ENCODE peak calls at places on chromosomes 4 and X, in eight cellular contexts. O, Y, T, I, W, N, G and U are unnamed samples.

GRCh38 chr4:126405369-126405982 is 1090.7 kb downstream of the FAT4 start:
- DNase-seq in W (peak; percentile 16), N (peak; percentile 46), Y (peak; percentile 52), I (peak; percentile 47), T (peak; percentile 10), O (no peak), G (no peak), U (peak; percentile 7)

GRCh38 chrX:11212741-11213140 is 80.5 kb upstream of the AMELX start:
- DNase-seq in G (no peak), W (no peak), O (no peak), N (no peak), Y (no peak), T (no peak), I (no peak), U (no peak)

GRCh38 chr4:125739760-125740159 is 425.0 kb downstream of the FAT4 start:
- DNase-seq in W (peak; percentile 16), I (no peak), G (no peak), Y (peak; percentile 28), O (no peak), T (peak; percentile 50), N (no peak), U (no peak)

GRCh38 chrX:81779701-81780100 is 577.8 kb downstream of the SH3BGRL start:
- DNase-seq in I (no peak), Y (no peak), O (no peak), G (no peak), T (peak; percentile 0), W (no peak), N (no peak), U (no peak)

GRCh38 chrX:104334971-104335370 is 80.2 kb upstream of the ESX1 start:
- DNase-seq in G (no peak), T (peak; percentile 56), N (no peak), O (no peak), Y (no peak), I (no peak), W (no peak), U (no peak)

GRCh38 chrX:28273751-28274150 is 292.5 kb upstream of the DCAF8L1 start:
- DNase-seq in W (peak; percentile 48), G (no peak), T (no peak), I (no peak), N (no peak), Y (no peak), O (no peak), U (no peak)

GRCh38 chrX:17654116-17654515 is 83.2 kb upstream of the SCML1 start:
- DNase-seq in O (no peak), T (no peak), Y (no peak), N (no peak), I (no peak), G (no peak), W (no peak), U (no peak)

GRCh38 chr4:81207793-81208192 is 7.2 kb downstream of the PRKG2 start:
- DNase-seq in W (no peak), Y (peak; percentile 95), I (no peak), G (no peak), N (peak; percentile 94), O (no peak), T (peak; percentile 59), U (no peak)

GRCh38 chrX:18895157-18895952 is 88.6 kb downstream of the PHKA2 start:
- DNase-seq in O (no peak), I (no peak), G (peak; percentile 61), W (no peak), N (peak; percentile 59), T (no peak), Y (peak; percentile 88), U (no peak)

GRCh38 chr4:118995693-118996391 is 107.2 kb downstream of the SYNPO2 start:
- DNase-seq in T (no peak), O (no peak), I (no peak), G (no peak), Y (no peak), N (no peak), W (no peak), U (no peak)

GRCh38 chr4:92305148-92305877 is 1.5 kb downstream of the GRID2 start:
- DNase-seq in N (peak; percentile 51), I (peak; percentile 94), O (peak; percentile 82), W (peak; percentile 49), Y (peak; percentile 63), T (peak; percentile 49), G (no peak), U (no peak)

GRCh38 chrX:136268051-136269048 is 17.1 kb upstream of the MAP7D3 start:
- DNase-seq in I (peak; percentile 24), Y (peak; percentile 54), T (no peak), N (peak; percentile 50), O (no peak), G (no peak), W (peak; percentile 47), U (peak; percentile 63)

GRCh38 chr4:42425146-42426065 is 28.1 kb downstream of the SHISA3 start:
- DNase-seq in O (no peak), W (no peak), I (peak; percentile 46), Y (no peak), G (no peak), T (no peak), N (no peak), U (no peak)

GRCh38 chr4:168503652-168504362 is 7.0 kb downstream of the PALLD start:
- DNase-seq in N (no peak), O (no peak), W (no peak), I (no peak), G (no peak), Y (no peak), T (no peak), U (no peak)

GRCh38 chr4:152408514-152409327 is 127.2 kb downstream of the FBXW7 start:
- DNase-seq in I (peak; percentile 63), G (peak; percentile 4), Y (peak; percentile 45), N (peak; percentile 64), W (peak; percentile 71), O (peak; percentile 14), T (no peak), U (peak; percentile 44)

GRCh38 chr4:893276-893994 is 38.7 kb downstream of the GAK start:
- DNase-seq in Y (no peak), N (no peak), T (no peak), O (no peak), I (no peak), G (no peak), W (no peak), U (no peak)

GRCh38 chr4:893995-894705 is 38.0 kb downstream of the GAK start:
- DNase-seq in Y (no peak), W (no peak), T (no peak), I (no peak), N (no peak), O (no peak), G (no peak), U (no peak)

GRCh38 chr4:891747-892146 is 40.4 kb downstream of the GAK start:
- DNase-seq in T (no peak), Y (no peak), G (no peak), I (peak; percentile 52), O (no peak), W (no peak), N (peak; percentile 21), U (peak; percentile 38)

GRCh38 chr4:890036-890695 is 42.0 kb downstream of the GAK start:
- DNase-seq in O (no peak), W (no peak), T (no peak), G (no peak), I (no peak), Y (no peak), N (no peak), U (no peak)

DNA sequence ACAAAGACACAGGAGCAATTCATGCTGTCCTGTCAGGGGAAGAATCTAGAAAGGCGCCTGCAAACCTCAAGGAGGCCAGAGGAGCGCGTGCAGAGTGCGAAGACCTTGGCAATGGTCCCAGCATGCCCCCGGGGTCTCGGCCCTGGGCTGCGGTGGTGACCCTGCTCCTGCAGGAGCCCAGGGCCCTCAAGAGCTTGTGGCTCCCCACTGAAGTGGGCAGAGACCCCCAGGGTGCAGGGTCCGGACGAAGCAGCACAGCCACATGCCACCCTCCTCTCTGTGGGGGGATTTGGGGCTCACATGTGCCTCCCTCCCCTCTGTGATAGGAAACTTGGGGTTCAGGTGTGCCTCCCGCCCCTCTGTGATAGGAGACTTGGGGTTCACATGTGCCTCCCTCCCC is 39.3 kb downstream of the GAK start:
- DNase-seq in Y (no peak), I (no peak), N (no peak), T (no peak), O (no peak), G (no peak), W (no peak), U (no peak)
- H3K36me3 ChIP-seq in Y (peaks cover 37% of the 10 kb centered on the region), I (no peaks in the 10 kb centered on the region), N (peaks cover 1% of the 10 kb centered on the region), T (peaks cover 6% of the 10 kb centered on the region), O (peaks cover 26% of the 10 kb centered on the region), G (peaks cover 53% of the 10 kb centered on the region), W (peaks cover 71% of the 10 kb centered on the region), U (peaks cover 54% of the 10 kb centered on the region)

DNA sequence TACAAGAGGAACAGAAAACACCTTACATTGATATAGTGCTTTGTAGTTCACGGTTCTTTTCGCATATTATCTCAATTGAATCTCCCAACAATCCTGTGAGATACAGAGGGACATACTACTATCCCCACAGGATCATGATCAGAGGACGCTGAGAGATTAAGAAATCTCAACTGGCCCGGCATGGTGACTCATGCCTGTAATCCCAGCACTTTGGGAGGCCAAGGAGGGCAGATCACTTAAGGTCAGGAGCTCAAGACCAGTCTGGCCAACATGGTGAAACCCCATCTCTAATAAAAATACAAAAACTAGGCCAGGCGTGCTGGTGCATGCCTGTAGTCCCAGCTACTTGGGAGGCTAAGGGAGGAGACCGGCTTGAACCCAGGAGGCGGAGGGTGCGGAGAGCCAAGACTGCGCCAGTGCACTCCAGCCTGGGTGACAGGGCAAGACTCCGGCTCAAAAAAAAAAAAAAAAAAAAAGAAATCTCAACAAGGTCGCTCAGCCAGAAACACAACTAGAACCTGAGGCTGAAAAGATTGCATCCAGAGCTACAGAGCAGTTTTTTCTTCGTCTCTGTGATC is 7.4 kb downstream of the APOO start:
- DNase-seq in G (no peak), W (peak; percentile 65), O (no peak), N (peak; percentile 39), I (no peak), T (no peak), Y (no peak), U (no peak)
- H2AFZ ChIP-seq in G (no peak overlapping the region), W (no peak overlapping the region), O (no peak overlapping the region), N (no peak overlapping the region), I (no peak overlapping the region), T (no peak overlapping the region), Y (no peak overlapping the region), U (no peak overlapping the region)

GRCh38 chr4:26621366-26621765 is 37.5 kb downstream of the TBC1D19 start:
- DNase-seq in G (no peak), T (no peak), O (no peak), W (no peak), Y (no peak), I (no peak), N (no peak), U (no peak)
- H3K36me3 ChIP-seq in G (no peaks in the 10 kb centered on the region), T (peaks cover 3% of the 10 kb centered on the region), O (peaks cover 1% of the 10 kb centered on the region), W (peaks cover 54% of the 10 kb centered on the region), Y (no peaks in the 10 kb centered on the region), I (no peaks in the 10 kb centered on the region), N (peaks cover 8% of the 10 kb centered on the region), U (peaks cover 13% of the 10 kb centered on the region)

DNA sequence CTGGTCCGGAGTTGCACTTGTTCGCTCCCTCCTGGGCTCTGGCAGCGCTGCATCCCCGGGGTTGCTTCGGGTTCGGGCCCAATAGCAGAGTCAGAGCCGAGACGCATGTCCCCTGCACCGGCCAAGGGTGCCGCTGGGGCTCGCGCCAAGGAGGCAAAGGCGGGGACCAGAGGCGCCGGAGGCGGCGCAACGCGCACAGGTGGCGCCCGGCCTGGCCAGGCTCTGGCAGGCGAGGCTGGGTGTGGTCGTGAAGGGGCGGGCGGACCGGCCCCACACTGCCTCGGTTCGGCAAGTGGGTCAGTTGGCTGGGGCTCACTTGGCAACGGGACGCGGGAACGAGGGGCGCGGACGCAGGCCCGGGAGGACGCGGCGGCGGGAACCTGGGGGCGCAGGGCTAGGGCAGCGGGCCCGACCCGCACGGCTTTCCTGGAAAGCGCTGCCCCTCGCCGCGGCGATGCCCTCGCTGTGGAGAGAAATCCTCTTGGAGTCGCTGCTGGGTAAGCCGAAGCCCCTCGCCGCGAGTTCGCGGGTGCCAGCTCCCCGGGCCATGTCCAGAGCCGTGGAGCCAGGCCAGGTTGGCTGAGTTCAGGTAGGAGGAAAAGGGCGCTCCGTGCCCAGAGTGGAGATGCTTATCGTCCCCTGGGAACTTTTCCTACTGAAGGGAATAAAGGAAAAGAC is at the start of gene CWH43:
- DNase-seq in N (no peak), T (no peak), G (no peak), W (no peak), Y (no peak), I (peak; percentile 49), O (peak; percentile 12), U (no peak)
- H2AFZ ChIP-seq in N (no peak within 1 kb of the TSS), T (peak within 1 kb of the TSS; percentile 47), G (peak within 1 kb of the TSS; percentile 67), W (no peak within 1 kb of the TSS), Y (no peak within 1 kb of the TSS), I (peak within 1 kb of the TSS; percentile 57), O (peak within 1 kb of the TSS; percentile 74), U (no peak within 1 kb of the TSS)